ENCODE peak calls at places on chromosome 7, in nine cellular contexts. One of them, this sample, is unnamed.

GRCh38 chr7:97298561-97298960 is 181.1 kb downstream of the SDHAF3 start:
- DNase-seq in non-pigmented ciliary epithelial cell: no peak
- DNase-seq in amygdala: no peak
- DNase-seq in iPS-NIHi11: no peak
- DNase-seq in CD8-positive, alpha-beta T cell: no peak
- DNase-seq in GM04504: no peak
- DNase-seq in stimulated activated CD4-positive, alpha-beta T cell treated with anti-CD3 and anti-CD28 coated beads, Interleukin-15, amount 100 ng/mL, for 48 hours: no peak
- DNase-seq in stimulated activated naive CD8-positive, alpha-beta T cell treated with anti-CD3 and anti-CD28 coated beads, Interleukin-15, Interleukin-2, amounts not matched to agents 100 U/mL and 50 U/mL, for 24 hours: no peak
- DNase-seq in T-helper 9 cell: no peak
- DNase-seq in this sample: no peak

GRCh38 chr7:98727146-98727709 is 110.1 kb downstream of the NPTX2 start:
- DNase-seq in non-pigmented ciliary epithelial cell: no peak
- DNase-seq in amygdala: no peak
- DNase-seq in iPS-NIHi11: peak
- DNase-seq in CD8-positive, alpha-beta T cell: no peak
- DNase-seq in GM04504: no peak
- DNase-seq in stimulated activated CD4-positive, alpha-beta T cell treated with anti-CD3 and anti-CD28 coated beads, Interleukin-15, amount 100 ng/mL, for 48 hours: no peak
- DNase-seq in stimulated activated naive CD8-positive, alpha-beta T cell treated with anti-CD3 and anti-CD28 coated beads, Interleukin-15, Interleukin-2, amounts not matched to agents 100 U/mL and 50 U/mL, for 24 hours: no peak
- DNase-seq in T-helper 9 cell: no peak
- DNase-seq in this sample: no peak

GRCh38 chr7:42745357-42746022 is 166.4 kb downstream of the C7orf25 start:
- DNase-seq in non-pigmented ciliary epithelial cell: no peak
- DNase-seq in amygdala: no peak
- DNase-seq in iPS-NIHi11: peak
- DNase-seq in CD8-positive, alpha-beta T cell: no peak
- DNase-seq in GM04504: no peak
- DNase-seq in stimulated activated CD4-positive, alpha-beta T cell treated with anti-CD3 and anti-CD28 coated beads, Interleukin-15, amount 100 ng/mL, for 48 hours: peak
- DNase-seq in stimulated activated naive CD8-positive, alpha-beta T cell treated with anti-CD3 and anti-CD28 coated beads, Interleukin-15, Interleukin-2, amounts not matched to agents 100 U/mL and 50 U/mL, for 24 hours: peak
- DNase-seq in T-helper 9 cell: no peak
- DNase-seq in this sample: peak

GRCh38 chr7:95335093-95335492 is 10.8 kb upstream of the PON1 start:
- DNase-seq in non-pigmented ciliary epithelial cell: peak
- DNase-seq in amygdala: no peak
- DNase-seq in iPS-NIHi11: no peak
- DNase-seq in CD8-positive, alpha-beta T cell: no peak
- DNase-seq in GM04504: peak
- DNase-seq in stimulated activated CD4-positive, alpha-beta T cell treated with anti-CD3 and anti-CD28 coated beads, Interleukin-15, amount 100 ng/mL, for 48 hours: no peak
- DNase-seq in stimulated activated naive CD8-positive, alpha-beta T cell treated with anti-CD3 and anti-CD28 coated beads, Interleukin-15, Interleukin-2, amounts not matched to agents 100 U/mL and 50 U/mL, for 24 hours: no peak
- DNase-seq in T-helper 9 cell: no peak
- DNase-seq in this sample: peak

GRCh38 chr7:129193892-129194291 is 5.5 kb downstream of the SMO start:
- DNase-seq in non-pigmented ciliary epithelial cell: no peak
- DNase-seq in amygdala: no peak
- DNase-seq in iPS-NIHi11: no peak
- DNase-seq in CD8-positive, alpha-beta T cell: no peak
- DNase-seq in GM04504: no peak
- DNase-seq in stimulated activated CD4-positive, alpha-beta T cell treated with anti-CD3 and anti-CD28 coated beads, Interleukin-15, amount 100 ng/mL, for 48 hours: no peak
- DNase-seq in stimulated activated naive CD8-positive, alpha-beta T cell treated with anti-CD3 and anti-CD28 coated beads, Interleukin-15, Interleukin-2, amounts not matched to agents 100 U/mL and 50 U/mL, for 24 hours: no peak
- DNase-seq in T-helper 9 cell: no peak
- DNase-seq in this sample: no peak

GRCh38 chr7:106430535-106431455 is 146.0 kb upstream of the NAMPT start:
- DNase-seq in non-pigmented ciliary epithelial cell: no peak
- DNase-seq in amygdala: no peak
- DNase-seq in iPS-NIHi11: no peak
- DNase-seq in CD8-positive, alpha-beta T cell: no peak
- DNase-seq in GM04504: no peak
- DNase-seq in stimulated activated CD4-positive, alpha-beta T cell treated with anti-CD3 and anti-CD28 coated beads, Interleukin-15, amount 100 ng/mL, for 48 hours: no peak
- DNase-seq in stimulated activated naive CD8-positive, alpha-beta T cell treated with anti-CD3 and anti-CD28 coated beads, Interleukin-15, Interleukin-2, amounts not matched to agents 100 U/mL and 50 U/mL, for 24 hours: no peak
- DNase-seq in T-helper 9 cell: no peak
- DNase-seq in this sample: no peak

GRCh38 chr7:128894101-128894440 is 16.4 kb downstream of the KCP start:
- DNase-seq in non-pigmented ciliary epithelial cell: no peak
- DNase-seq in amygdala: no peak
- DNase-seq in iPS-NIHi11: no peak
- DNase-seq in CD8-positive, alpha-beta T cell: no peak
- DNase-seq in GM04504: no peak
- DNase-seq in stimulated activated CD4-positive, alpha-beta T cell treated with anti-CD3 and anti-CD28 coated beads, Interleukin-15, amount 100 ng/mL, for 48 hours: no peak
- DNase-seq in stimulated activated naive CD8-positive, alpha-beta T cell treated with anti-CD3 and anti-CD28 coated beads, Interleukin-15, Interleukin-2, amounts not matched to agents 100 U/mL and 50 U/mL, for 24 hours: no peak
- DNase-seq in T-helper 9 cell: no peak
- DNase-seq in this sample: no peak

GRCh38 chr7:45869426-45869825 is 3.5 kb downstream of the CCDC201 start:
- DNase-seq in non-pigmented ciliary epithelial cell: no peak
- DNase-seq in amygdala: no peak
- DNase-seq in iPS-NIHi11: no peak
- DNase-seq in CD8-positive, alpha-beta T cell: no peak
- DNase-seq in GM04504: no peak
- DNase-seq in stimulated activated CD4-positive, alpha-beta T cell treated with anti-CD3 and anti-CD28 coated beads, Interleukin-15, amount 100 ng/mL, for 48 hours: no peak
- DNase-seq in stimulated activated naive CD8-positive, alpha-beta T cell treated with anti-CD3 and anti-CD28 coated beads, Interleukin-15, Interleukin-2, amounts not matched to agents 100 U/mL and 50 U/mL, for 24 hours: no peak
- DNase-seq in T-helper 9 cell: no peak
- DNase-seq in this sample: no peak

GRCh38 chr7:81956520-81956919 is 186.7 kb upstream of the HGF start:
- DNase-seq in non-pigmented ciliary epithelial cell: no peak
- DNase-seq in amygdala: no peak
- DNase-seq in iPS-NIHi11: peak
- DNase-seq in CD8-positive, alpha-beta T cell: no peak
- DNase-seq in GM04504: peak
- DNase-seq in stimulated activated CD4-positive, alpha-beta T cell treated with anti-CD3 and anti-CD28 coated beads, Interleukin-15, amount 100 ng/mL, for 48 hours: no peak
- DNase-seq in stimulated activated naive CD8-positive, alpha-beta T cell treated with anti-CD3 and anti-CD28 coated beads, Interleukin-15, Interleukin-2, amounts not matched to agents 100 U/mL and 50 U/mL, for 24 hours: no peak
- DNase-seq in T-helper 9 cell: no peak
- DNase-seq in this sample: peak

GRCh38 chr7:92767427-92767826 is 68.9 kb downstream of the CDK6 start:
- DNase-seq in non-pigmented ciliary epithelial cell: no peak
- DNase-seq in amygdala: no peak
- DNase-seq in iPS-NIHi11: no peak
- DNase-seq in CD8-positive, alpha-beta T cell: no peak
- DNase-seq in GM04504: no peak
- DNase-seq in stimulated activated CD4-positive, alpha-beta T cell treated with anti-CD3 and anti-CD28 coated beads, Interleukin-15, amount 100 ng/mL, for 48 hours: no peak
- DNase-seq in stimulated activated naive CD8-positive, alpha-beta T cell treated with anti-CD3 and anti-CD28 coated beads, Interleukin-15, Interleukin-2, amounts not matched to agents 100 U/mL and 50 U/mL, for 24 hours: no peak
- DNase-seq in T-helper 9 cell: no peak
- DNase-seq in this sample: peak

This sample was measured in brain microvascular endothelial cell.